ENCODE peak calls at places on chromosome 15, in four cellular contexts. R, Y, F and W are unnamed samples.

GRCh38 chr15:58147151-58147550 is 9.0 kb downstream of the AQP9 start:
- DNase-seq in R (no peak), Y (no peak), F (no peak), W (no peak)

GRCh38 chr15:40958146-40958545 is 4.9 kb downstream of the CHAC1 start:
- DNase-seq in R (peak; percentile 36), Y (no peak), F (no peak), W (no peak)

GRCh38 chr15:35674873-35675781 is 129.2 kb upstream of the DPH6 start:
- DNase-seq in R (no peak), Y (no peak), F (no peak), W (no peak)

GRCh38 chr15:28978661-28979060 is 92.9 kb downstream of the APBA2 start:
- DNase-seq in R (no peak), Y (no peak), F (no peak), W (no peak)

GRCh38 chr15:25892126-25892525 is 29.0 kb upstream of the ATP10A start:
- DNase-seq in R (no peak), Y (no peak), F (no peak), W (no peak)

GRCh38 chr15:83164409-83165404 is 42.9 kb downstream of the HDGFL3 start:
- DNase-seq in R (no peak), Y (no peak), F (no peak), W (no peak)

GRCh38 chr15:57792729-57793449 is 86.4 kb downstream of the POLR2M start:
- DNase-seq in R (no peak), Y (no peak), F (no peak), W (peak; percentile 57)

GRCh38 chr15:77697893-77698292 is 65.2 kb upstream of the LINGO1 start:
- DNase-seq in R (no peak), Y (no peak), F (no peak), W (no peak)

GRCh38 chr15:59294574-59294960 is 78.1 kb downstream of the MYO1E start:
- DNase-seq in R (no peak), Y (no peak), F (no peak), W (no peak)

GRCh38 chr15:29668120-29668602 is 154.1 kb downstream of the TJP1 start:
- DNase-seq in R (peak; percentile 57), Y (peak; percentile 71), F (peak; percentile 76), W (peak; percentile 83)

GRCh38 chr15:84669726-84670125 is 11.7 kb upstream of the NMB start:
- DNase-seq in R (no peak), Y (no peak), F (no peak), W (no peak)

GRCh38 chr15:50487287-50487686 is 59.2 kb downstream of the USP50 start:
- DNase-seq in R (no peak), Y (no peak), F (no peak), W (no peak)

GRCh38 chr15:44010114-44010513 is 183.3 kb downstream of the WDR76 start:
- DNase-seq in R (no peak), Y (no peak), F (no peak), W (no peak)

GRCh38 chr15:61444585-61444984 is 215.5 kb upstream of the RORA start:
- DNase-seq in R (no peak), Y (no peak), F (no peak), W (no peak)

GRCh38 chr15:92109485-92109884 is 256.0 kb downstream of the SLCO3A1 start:
- DNase-seq in R (no peak), Y (no peak), F (peak; percentile 32), W (no peak)

GRCh38 chr15:39134282-39134681 is 446.6 kb upstream of the THBS1 start:
- DNase-seq in R (no peak), Y (no peak), F (no peak), W (no peak)

GRCh38 chr15:92880796-92881569 is 19.1 kb upstream of the CHD2 start:
- DNase-seq in R (peak; percentile 55), Y (no peak), F (no peak), W (no peak)

GRCh38 chr15:74610302-74610951 is 5.2 kb upstream of the CLK3 start:
- DNase-seq in R (no peak), Y (no peak), F (no peak), W (no peak)

GRCh38 chr15:84810073-84810840 is 6.9 kb upstream of the ALPK3 start:
- DNase-seq in R (no peak), Y (no peak), F (no peak), W (no peak)

GRCh38 chr15:28942521-28943035 is 56.8 kb downstream of the APBA2 start:
- DNase-seq in R (no peak), Y (no peak), F (peak; percentile 32), W (no peak)

GRCh38 chr15:74291101-74292071 is 55.3 kb downstream of the CCDC33 start:
- DNase-seq in R (peak; percentile 62), Y (peak; percentile 88), F (peak; percentile 68), W (peak; percentile 66)

GRCh38 chr15:78358114-78358513 is 18.0 kb downstream of the CRABP1 start:
- DNase-seq in R (no peak), Y (no peak), F (no peak), W (no peak)

GRCh38 chr15:75672111-75672602 is 24.4 kb downstream of the SNX33 start:
- DNase-seq in R (no peak), Y (no peak), F (no peak), W (no peak)

GRCh38 chr15:55394694-55395093 is 13.5 kb downstream of the CCPG1 start:
- DNase-seq in R (no peak), Y (no peak), F (no peak), W (no peak)

GRCh38 chr15:72200395-72201237 is 3.0 kb upstream of the GRAMD2A start:
- DNase-seq in R (no peak), Y (no peak), F (no peak), W (no peak)

GRCh38 chr15:32683906-32684584 is 33.8 kb upstream of the GREM1 start:
- DNase-seq in R (no peak), Y (no peak), F (no peak), W (no peak)

GRCh38 chr15:85408270-85408746 is 27.9 kb downstream of the AKAP13 start:
- DNase-seq in R (no peak), Y (no peak), F (no peak), W (no peak)

GRCh38 chr15:70079831-70080230 is 17.9 kb downstream of the TLE3 start:
- DNase-seq in R (no peak), Y (no peak), F (no peak), W (no peak)
- TF ChIP-seq POLR2A in R (no peak), Y (no peak), F (no peak), W (no peak)

DNA sequence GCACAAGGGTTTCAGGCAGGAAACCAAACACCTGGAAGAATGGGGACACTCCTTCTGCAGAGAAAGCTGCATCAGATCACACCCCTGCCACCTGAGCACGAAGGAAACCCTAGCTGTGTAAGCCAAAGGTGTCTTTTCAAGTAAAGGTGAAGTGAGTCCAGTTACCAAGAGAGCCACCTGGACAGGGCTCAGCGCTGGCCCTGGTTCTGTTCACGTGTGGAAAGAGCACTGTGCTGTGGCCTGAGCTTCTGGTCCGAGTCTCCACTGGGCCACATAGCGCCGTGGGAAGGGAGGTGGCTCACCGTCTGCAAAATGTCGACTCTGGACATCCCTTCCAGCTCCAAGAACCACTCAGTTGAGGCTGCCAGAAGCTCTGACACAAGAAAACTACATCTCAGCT is 151.1 kb downstream of the ADAMTS17 start:
- DNase-seq in R (no peak), Y (no peak), F (peak; percentile 33), W (no peak)
- H3K27ac ChIP-seq in R (no peak overlapping the region), Y (no peak overlapping the region), F (no peak overlapping the region), W (no peak overlapping the region)

DNA sequence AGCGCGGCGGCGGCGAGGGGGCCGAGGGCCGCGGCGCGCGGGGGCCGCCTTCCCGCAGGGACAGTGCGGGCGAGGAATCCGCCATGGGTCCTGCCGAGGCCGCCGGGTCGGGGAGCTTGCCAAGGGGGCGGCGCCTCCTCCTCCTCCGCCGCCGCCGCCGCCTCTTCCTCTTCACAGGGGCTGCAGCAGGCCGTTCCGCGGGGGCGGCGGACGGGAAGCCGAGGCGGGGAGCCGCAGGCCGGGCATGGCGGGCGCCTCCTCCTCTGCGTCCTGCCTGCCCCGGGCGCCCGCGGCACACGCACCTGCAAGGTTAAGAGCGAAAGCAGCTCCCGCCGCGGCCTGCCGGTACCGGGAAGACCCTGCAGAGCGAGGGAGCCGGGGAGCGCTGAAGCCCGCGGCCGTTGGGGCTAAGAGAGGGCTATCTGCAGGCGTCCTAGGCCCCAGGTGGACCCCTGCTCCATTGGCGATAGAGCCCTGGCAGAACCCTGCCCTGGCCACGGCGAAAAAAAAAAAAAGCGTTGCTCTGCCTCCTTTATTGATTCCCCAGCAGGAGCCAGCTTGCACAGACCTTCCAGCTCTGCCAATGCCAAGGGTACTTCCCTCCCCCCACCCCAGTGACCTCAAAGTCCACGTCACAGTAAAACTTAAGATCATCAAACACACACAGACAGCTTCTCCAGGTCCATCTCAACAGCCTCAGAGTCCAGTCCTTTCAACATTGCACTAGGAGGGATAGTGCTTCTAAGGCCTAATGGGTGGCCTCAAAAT is at the start of gene LYSMD2:
- DNase-seq in R (peak; percentile 75), Y (peak; percentile 92), F (peak; percentile 89), W (peak; percentile 79)
- TF ChIP-seq POLR2A in R (peak; percentile 36), Y (no peak), F (no peak), W (peak; percentile 30)

DNA sequence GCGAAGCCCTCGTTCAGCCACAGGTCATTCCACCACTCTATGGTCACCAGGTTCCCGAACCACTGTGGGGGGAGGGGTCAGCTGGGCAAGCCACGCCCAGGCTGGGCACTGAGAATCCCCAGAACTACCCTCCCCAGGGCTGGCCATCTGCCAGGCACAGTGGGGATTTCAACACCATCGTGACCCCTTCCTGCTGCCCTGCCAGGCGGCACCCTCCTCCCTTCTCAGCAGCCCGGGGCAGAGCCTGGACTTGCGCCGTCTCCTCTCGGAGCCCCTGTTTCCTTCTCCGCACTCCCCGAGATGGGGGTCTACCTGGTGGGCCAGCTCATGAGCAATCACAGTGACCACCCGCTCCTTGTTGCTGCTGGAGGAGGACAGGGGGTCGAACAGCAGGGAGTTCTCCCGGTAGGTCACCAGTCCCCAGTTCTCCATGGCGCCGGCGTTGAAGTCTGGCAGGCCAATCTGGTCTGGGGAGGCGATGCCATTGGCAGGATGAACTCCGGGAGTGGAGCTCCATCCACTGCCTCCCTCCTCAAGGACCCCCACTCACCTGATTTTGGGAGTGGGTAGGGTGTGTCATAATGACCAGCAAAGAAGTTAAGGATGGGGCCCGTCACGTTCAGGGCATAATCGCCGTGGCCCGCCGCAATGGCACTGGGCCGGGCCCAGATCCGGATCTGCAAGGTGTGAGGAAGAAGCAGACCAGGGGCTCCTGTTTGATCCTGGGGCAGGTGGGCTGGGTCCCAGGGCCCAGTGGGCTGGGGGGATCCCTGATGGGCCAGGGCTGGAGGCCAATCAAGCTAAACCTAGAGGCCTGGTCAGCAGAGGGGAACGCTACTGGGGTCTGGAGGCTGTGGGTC is 10.5 kb downstream of the ANPEP start:
- DNase-seq in R (no peak), Y (no peak), F (no peak), W (no peak)
- H3K27ac ChIP-seq in R (no peak overlapping the region), Y (no peak overlapping the region), F (no peak overlapping the region), W (no peak overlapping the region)

DNA sequence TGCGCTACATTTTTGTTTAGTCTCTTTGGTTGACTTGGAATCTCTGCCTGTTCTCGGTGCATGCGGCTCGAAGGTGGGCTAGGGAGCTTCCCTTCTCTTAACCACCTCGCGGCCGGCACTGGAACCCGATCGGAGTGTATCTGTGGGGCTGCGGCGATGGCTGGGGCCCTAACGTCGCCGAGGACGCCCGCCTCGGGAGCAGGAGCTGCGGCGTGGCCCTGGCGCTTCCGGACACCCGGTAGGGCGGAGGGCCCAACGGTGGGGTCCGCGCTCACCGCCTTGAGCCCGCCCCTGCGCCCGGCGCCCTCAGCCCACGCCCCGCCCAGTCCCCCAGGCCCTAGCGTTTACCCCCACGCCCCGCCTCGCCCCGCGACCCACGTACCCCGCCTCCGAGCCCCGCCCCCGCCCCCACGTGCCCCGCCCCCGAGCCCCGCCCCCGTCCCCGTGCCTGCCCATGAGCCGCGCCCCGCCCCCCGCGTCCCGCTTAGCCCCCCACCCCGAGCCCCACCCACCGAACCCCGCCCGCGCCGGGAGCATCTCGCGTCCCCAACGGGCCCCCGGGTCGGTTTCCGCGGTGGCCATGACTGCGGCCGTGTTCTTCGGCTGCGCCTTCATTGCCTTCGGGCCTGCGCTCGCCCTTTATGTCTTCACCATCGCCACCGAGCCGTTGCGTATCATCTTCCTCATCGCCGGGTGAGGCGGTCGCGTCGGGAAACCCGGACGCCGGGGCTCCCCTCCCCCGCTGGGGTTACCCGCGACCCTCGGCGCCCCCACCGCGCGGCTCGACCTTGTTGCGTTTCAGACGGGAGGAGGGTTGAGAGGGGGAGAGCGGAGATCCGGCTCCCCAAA is at the start of gene APH1B:
- DNase-seq in R (peak; percentile 80), Y (peak; percentile 92), F (peak; percentile 91), W (peak; percentile 90)
- TF ChIP-seq POLR2A in R (peak; percentile 61), Y (no peak), F (no peak), W (no peak)